ENCODE peak calls at places on chromosomes 11 and 22, in five cellular contexts. One of them, this sample, is unnamed.

GRCh38 chr22:19535001-19535400 is 10.8 kb upstream of the CLDN5 start:
- DNase-seq in hippocampal formation: no peak
- DNase-seq in heart right ventricle: no peak
- DNase-seq in GM12891: no peak
- DNase-seq in SK-MEL-5: no peak
- DNase-seq in this sample: no peak

GRCh38 chr22:32995335-32995734 is 62.8 kb downstream of the SYN3 start:
- DNase-seq in hippocampal formation: no peak
- DNase-seq in heart right ventricle: no peak
- DNase-seq in GM12891: no peak
- DNase-seq in SK-MEL-5: no peak
- DNase-seq in this sample: no peak

GRCh38 chr11:36412781-36413383 is 97.2 kb downstream of the TRAF6 start:
- DNase-seq in hippocampal formation: no peak
- DNase-seq in heart right ventricle: no peak
- DNase-seq in GM12891: no peak
- DNase-seq in SK-MEL-5: no peak
- DNase-seq in this sample: no peak

GRCh38 chr22:25548866-25549464 is 15.5 kb upstream of the GRK3 start:
- DNase-seq in hippocampal formation: no peak
- DNase-seq in heart right ventricle: no peak
- DNase-seq in GM12891: no peak
- DNase-seq in SK-MEL-5: no peak
- DNase-seq in this sample: no peak

GRCh38 chr11:27362032-27362431 is 983 bp downstream of the CCDC34 start:
- DNase-seq in hippocampal formation: no peak
- DNase-seq in heart right ventricle: no peak
- DNase-seq in GM12891: no peak
- DNase-seq in SK-MEL-5: no peak
- DNase-seq in this sample: no peak

GRCh38 chr22:25141994-25142620 is 57.6 kb upstream of the CRYBB3 start:
- DNase-seq in hippocampal formation: no peak
- DNase-seq in heart right ventricle: no peak
- DNase-seq in GM12891: no peak
- DNase-seq in SK-MEL-5: peak
- DNase-seq in this sample: no peak

GRCh38 chr22:31089101-31090100 is 8.3 kb downstream of the SMTN start:
- DNase-seq in hippocampal formation: no peak
- DNase-seq in heart right ventricle: peak
- DNase-seq in GM12891: peak
- DNase-seq in SK-MEL-5: peak
- DNase-seq in this sample: no peak

GRCh38 chr11:112318661-112319060 is 58.0 kb upstream of the PLET1 start:
- DNase-seq in hippocampal formation: no peak
- DNase-seq in heart right ventricle: no peak
- DNase-seq in GM12891: no peak
- DNase-seq in SK-MEL-5: no peak
- DNase-seq in this sample: no peak

GRCh38 chr11:132352497-132352896 is 982.1 kb downstream of the NTM start:
- DNase-seq in hippocampal formation: no peak
- DNase-seq in heart right ventricle: no peak
- DNase-seq in GM12891: no peak
- DNase-seq in SK-MEL-5: no peak
- DNase-seq in this sample: no peak

GRCh38 chr11:131042711-131043110 is 126.4 kb upstream of the SNX19 start:
- DNase-seq in hippocampal formation: no peak
- DNase-seq in heart right ventricle: no peak
- DNase-seq in GM12891: no peak
- DNase-seq in SK-MEL-5: no peak
- DNase-seq in this sample: no peak

GRCh38 chr22:31099841-31100761 is 7.3 kb downstream of the SELENOM start:
- DNase-seq in hippocampal formation: no peak
- DNase-seq in heart right ventricle: no peak
- DNase-seq in GM12891: no peak
- DNase-seq in SK-MEL-5: no peak
- DNase-seq in this sample: no peak

GRCh38 chr22:30601464-30601863 is 5.5 kb upstream of the TCN2 start:
- DNase-seq in hippocampal formation: no peak
- DNase-seq in heart right ventricle: no peak
- DNase-seq in GM12891: no peak
- DNase-seq in SK-MEL-5: no peak
- DNase-seq in this sample: no peak

GRCh38 chr11:23723861-23724260 is 773.0 kb upstream of the LUZP2 start:
- DNase-seq in hippocampal formation: no peak
- DNase-seq in heart right ventricle: no peak
- DNase-seq in GM12891: no peak
- DNase-seq in SK-MEL-5: no peak
- DNase-seq in this sample: no peak

GRCh38 chr11:77820565-77821348 is at the start of the genes AAMDC and RSF1:
- DNase-seq in hippocampal formation: peak
- DNase-seq in heart right ventricle: peak
- DNase-seq in GM12891: peak
- DNase-seq in SK-MEL-5: peak
- DNase-seq in this sample: peak

GRCh38 chr11:75768112-75768908 is at the start of gene DGAT2:
- DNase-seq in hippocampal formation: peak
- DNase-seq in heart right ventricle: peak
- DNase-seq in GM12891: peak
- DNase-seq in SK-MEL-5: peak
- DNase-seq in this sample: peak

GRCh38 chr22:24421428-24421931 is 5.9 kb upstream of the ADORA2A start:
- DNase-seq in hippocampal formation: no peak
- DNase-seq in heart right ventricle: no peak
- DNase-seq in GM12891: peak
- DNase-seq in SK-MEL-5: peak
- DNase-seq in this sample: no peak

GRCh38 chr11:59253001-59253400 is 40.3 kb upstream of the MPEG1 start:
- DNase-seq in hippocampal formation: no peak
- DNase-seq in heart right ventricle: no peak
- DNase-seq in GM12891: no peak
- DNase-seq in SK-MEL-5: no peak
- DNase-seq in this sample: no peak

GRCh38 chr11:66443602-66444001 is 5.0 kb upstream of the MRPL11 start:
- DNase-seq in hippocampal formation: no peak
- DNase-seq in heart right ventricle: no peak
- DNase-seq in GM12891: no peak
- DNase-seq in SK-MEL-5: peak
- DNase-seq in this sample: no peak

GRCh38 chr22:22043296-22044078 is 60.9 kb upstream of the TOP3B start:
- DNase-seq in hippocampal formation: no peak
- DNase-seq in heart right ventricle: no peak
- DNase-seq in GM12891: no peak
- DNase-seq in SK-MEL-5: no peak
- DNase-seq in this sample: no peak

GRCh38 chr11:17633987-17634775 is 85.2 kb upstream of the MYOD1 start:
- DNase-seq in hippocampal formation: no peak
- DNase-seq in heart right ventricle: no peak
- DNase-seq in GM12891: no peak
- DNase-seq in SK-MEL-5: no peak
- DNase-seq in this sample: no peak

This sample was measured in ascending aorta.